ENCODE peak calls at places on chromosomes 1 and 21, in six cellular contexts. V is right atrium auricular region, S is PC-3, U is heart left ventricle, K is upper lobe of right lung, A is IMR-90. F is an unnamed sample.

GRCh38 chr1:160628799-160629263 is 18.0 kb downstream of the SLAMF1 start:
- DNase-seq in V (no peak), S (no peak), U (no peak), K (no peak), A (no peak), F (no peak)

GRCh38 chr1:198676253-198676652 is 37.4 kb downstream of the PTPRC start:
- DNase-seq in V (no peak), S (no peak), U (no peak), K (no peak), A (no peak), F (peak; percentile 56)

GRCh38 chr1:181704556-181704955 is 221.2 kb downstream of the CACNA1E start:
- DNase-seq in V (no peak), S (no peak), U (no peak), K (no peak), A (no peak), F (no peak)

GRCh38 chr1:50516056-50516455 is 92.8 kb upstream of the DMRTA2 start:
- DNase-seq in V (no peak), S (no peak), U (no peak), K (no peak), A (peak; percentile 2), F (no peak)

GRCh38 chr1:63984257-63984626 is 210.4 kb downstream of the ROR1 start:
- DNase-seq in V (no peak), S (peak; percentile 17), U (no peak), K (no peak), A (peak; percentile 22), F (no peak)

GRCh38 chr1:76254165-76255043 is 179.9 kb downstream of the ST6GALNAC3 start:
- DNase-seq in V (no peak), S (no peak), U (peak; percentile 15), K (no peak), A (no peak), F (no peak)

GRCh38 chr1:220294754-220295419 is 22.6 kb upstream of the RAB3GAP2 start:
- DNase-seq in V (no peak), S (peak; percentile 33), U (no peak), K (no peak), A (no peak), F (no peak)

GRCh38 chr1:203934027-203934426 is 72.6 kb downstream of the SNRPE start:
- DNase-seq in V (no peak), S (peak; percentile 84), U (no peak), K (no peak), A (no peak), F (no peak)

GRCh38 chr1:179253286-179253972 is 24.0 kb upstream of the ABL2 start:
- DNase-seq in V (no peak), S (no peak), U (no peak), K (no peak), A (peak; percentile 41), F (no peak)

GRCh38 chr1:74485622-74486021 is 26.8 kb downstream of the LRRC53 start:
- DNase-seq in V (no peak), S (no peak), U (no peak), K (no peak), A (no peak), F (no peak)

GRCh38 chr1:155122308-155122707 is 5.4 kb upstream of the EFNA1 start:
- DNase-seq in V (no peak), S (no peak), U (no peak), K (no peak), A (no peak), F (no peak)

GRCh38 chr1:47981664-47982350 is 15.4 kb downstream of the TRABD2B start:
- DNase-seq in V (no peak), S (no peak), U (no peak), K (no peak), A (no peak), F (no peak)

GRCh38 chr1:182841368-182841988 is 2.3 kb downstream of the DHX9 start:
- DNase-seq in V (no peak), S (peak; percentile 24), U (no peak), K (no peak), A (peak; percentile 72), F (no peak)

GRCh38 chr21:15252437-15252836 is 187.6 kb upstream of the NRIP1 start:
- DNase-seq in V (no peak), S (no peak), U (no peak), K (no peak), A (no peak), F (no peak)

GRCh38 chr1:29501227-29501976 is 265.1 kb downstream of the PTPRU start:
- DNase-seq in V (no peak), S (no peak), U (no peak), K (no peak), A (no peak), F (no peak)

GRCh38 chr1:42816600-42817439 is at the start of the genes ERMAP and SVBP:
- DNase-seq in V (peak; percentile 86), S (peak; percentile 83), U (peak; percentile 94), K (peak; percentile 97), A (peak; percentile 77), F (peak; percentile 98)

GRCh38 chr1:246565751-246566127 is 322 bp downstream of the TFB2M start:
- DNase-seq in V (no peak), S (peak; percentile 44), U (no peak), K (no peak), A (peak; percentile 58), F (no peak)

GRCh38 chr1:92817986-92818764 is 13.7 kb upstream of the RPL5 start:
- DNase-seq in V (no peak), S (peak; percentile 59), U (no peak), K (no peak), A (no peak), F (no peak)

GRCh38 chr1:2375923-2376260 is 15.5 kb downstream of the MORN1 start:
- DNase-seq in V (no peak), S (no peak), U (no peak), K (no peak), A (no peak), F (no peak)
- H3K27me3 ChIP-seq in V (no peaks in the 10 kb centered on the region), S (no peaks in the 10 kb centered on the region), U (no peaks in the 10 kb centered on the region), K (no peaks in the 10 kb centered on the region), A (no peaks in the 10 kb centered on the region), F (no peaks in the 10 kb centered on the region)

DNA sequence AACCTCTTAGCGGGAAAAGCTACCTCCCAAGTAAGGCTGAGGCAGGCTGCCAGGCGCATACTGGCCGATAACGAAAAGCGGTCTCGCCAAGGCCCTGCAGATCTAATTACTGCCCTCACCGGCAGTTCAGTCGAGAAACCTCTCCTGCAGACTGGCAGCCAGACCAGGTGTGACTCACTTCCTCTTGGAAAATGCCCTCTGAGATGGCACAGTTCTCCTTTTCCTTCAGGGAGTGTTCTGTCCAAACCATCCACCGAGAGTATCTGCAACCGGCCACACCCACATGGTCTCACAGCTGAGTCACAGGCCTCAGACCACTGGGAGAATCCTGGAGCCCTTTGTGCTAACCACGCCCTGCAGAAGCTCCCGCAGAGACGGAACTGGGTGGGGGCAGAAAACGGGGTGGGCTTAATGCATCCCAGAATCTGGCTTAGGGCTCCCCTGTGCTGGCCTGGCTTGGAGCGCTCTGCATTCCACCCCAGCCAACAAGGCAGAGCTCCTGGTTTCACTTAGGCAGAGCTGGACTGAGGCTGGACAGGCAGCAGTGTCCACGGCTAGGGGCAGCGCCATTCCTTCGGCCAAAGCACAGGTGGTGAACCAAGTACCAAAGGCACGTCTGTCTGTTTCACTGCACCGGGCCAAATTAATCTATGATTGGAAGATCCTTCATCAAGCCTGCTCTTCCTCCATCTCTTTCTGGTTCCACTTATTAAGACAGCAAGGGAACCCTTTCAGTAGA is 1.1 kb downstream of the S100A10 start:
- DNase-seq in V (peak; percentile 95), S (peak; percentile 100), U (peak; percentile 71), K (peak; percentile 90), A (peak; percentile 87), F (no peak)
- H3K27ac ChIP-seq in V (peak overlapping the region; percentile 96), S (peak overlapping the region; percentile 97), U (peak overlapping the region; percentile 92), K (peak overlapping the region; percentile 90), A (peak overlapping the region; percentile 93), F (peak overlapping the region; percentile 83)

GRCh38 chr21:37408464-37409193 is 42.1 kb downstream of the DYRK1A start:
- DNase-seq in V (no peak), S (no peak), U (no peak), K (no peak), A (no peak), F (no peak)
- H3K4me3 ChIP-seq in V (no peak overlapping the region), S (no peak overlapping the region), U (no peak overlapping the region), K (no peak overlapping the region), A (no peak overlapping the region), F (no peak overlapping the region)

GRCh38 chr1:22736496-22737088 is 26.0 kb downstream of the EPHB2 start:
- DNase-seq in V (no peak), S (no peak), U (no peak), K (no peak), A (no peak), F (no peak)

GRCh38 chr1:22737374-22738068 is 26.9 kb downstream of the EPHB2 start:
- DNase-seq in V (no peak), S (no peak), U (no peak), K (no peak), A (no peak), F (no peak)

GRCh38 chr1:22738522-22738921 is 27.9 kb downstream of the EPHB2 start:
- DNase-seq in V (no peak), S (peak; percentile 49), U (no peak), K (no peak), A (peak; percentile 39), F (no peak)

GRCh38 chr1:22739648-22740385 is 29.2 kb downstream of the EPHB2 start:
- DNase-seq in V (peak; percentile 69), S (no peak), U (no peak), K (no peak), A (peak; percentile 94), F (no peak)

DNA sequence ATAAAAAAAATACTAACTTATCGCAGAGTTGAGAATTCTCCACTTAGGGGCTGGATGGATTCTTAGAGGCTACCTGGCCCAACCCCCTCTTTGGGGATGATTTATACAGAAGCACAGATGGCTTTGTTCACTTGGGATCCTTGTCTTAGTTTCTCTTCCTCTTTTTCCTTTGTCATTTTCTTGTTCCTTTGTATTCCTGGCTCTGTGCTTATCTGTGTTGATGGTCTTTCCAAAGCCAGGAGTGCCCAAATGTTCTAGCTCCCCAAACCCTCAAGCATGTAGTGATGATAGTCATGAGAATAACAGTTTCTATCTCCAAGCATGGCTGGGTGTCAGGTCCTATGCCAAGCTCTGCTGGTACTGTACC is 27.4 kb downstream of the EPHB2 start:
- DNase-seq in V (no peak), S (no peak), U (no peak), K (no peak), A (no peak), F (no peak)
- H3K27me3 ChIP-seq in V (no peaks in the 10 kb centered on the region), S (no peaks in the 10 kb centered on the region), U (peaks cover 9% of the 10 kb centered on the region), K (no peaks in the 10 kb centered on the region), A (no peaks in the 10 kb centered on the region), F (no peaks in the 10 kb centered on the region)

F was measured in naive thymus-derived CD4-positive, alpha-beta T cell.